ENCODE peak calls at places on chromosome 19, in eight cellular contexts. O is left cardiac atrium; B is stimulated activated CD4-positive, alpha-beta T cell treated with anti-CD3 and anti-CD28 coated beads, Interleukin-12 subunit alpha, Interleukin-12 subunit beta, amount 100 ng/mL, for 4 hours; W is A549; X is activated naive CD4-positive, alpha-beta T cell treated with anti-CD3 and anti-CD28 coated beads, Interleukin-2, amount 50 U/mL, for 72 hours; S is AG04449; U is fibroblast of lung; G is head of caudate nucleus. N is an unnamed sample.

GRCh38 chr19:35940839-35941238 is 4.7 kb downstream of the LRFN3 start:
- DNase-seq in O (no peak), B (no peak), W (no peak), X (no peak), S (no peak), U (no peak), G (no peak), N (no peak)

GRCh38 chr19:32676186-32676894 is 692 bp downstream of the RGS9BP start:
- DNase-seq in O (peak; percentile 27), B (peak; percentile 10), W (peak; percentile 43), X (no peak), S (no peak), U (no peak), G (peak; percentile 45), N (no peak)

GRCh38 chr19:43777163-43777700 is 3.5 kb downstream of the KCNN4 start:
- DNase-seq in O (no peak), B (no peak), W (peak; percentile 57), X (no peak), S (no peak), U (no peak), G (no peak), N (no peak)

GRCh38 chr19:18377026-18377425 is 8.9 kb upstream of the GDF15 start:
- DNase-seq in O (no peak), B (no peak), W (no peak), X (no peak), S (no peak), U (no peak), G (no peak), N (no peak)

GRCh38 chr19:1394252-1395193 is 6.8 kb downstream of the GAMT start:
- DNase-seq in O (no peak), B (no peak), W (no peak), X (no peak), S (no peak), U (no peak), G (no peak), N (no peak)

GRCh38 chr19:18503337-18503970 is 18.4 kb downstream of the ELL start:
- DNase-seq in O (no peak), B (no peak), W (no peak), X (no peak), S (no peak), U (no peak), G (no peak), N (no peak)

GRCh38 chr19:14979498-14980255 is at the start of gene SLC1A6:
- DNase-seq in O (no peak), B (no peak), W (no peak), X (no peak), S (no peak), U (no peak), G (peak; percentile 52), N (no peak)

GRCh38 chr19:35852029-35852780 is at the start of gene NPHS1:
- DNase-seq in O (no peak), B (no peak), W (no peak), X (no peak), S (no peak), U (no peak), G (no peak), N (no peak)

GRCh38 chr19:12448808-12449207 is 8.0 kb upstream of the ZNF443 start:
- DNase-seq in O (no peak), B (no peak), W (no peak), X (no peak), S (no peak), U (no peak), G (no peak), N (no peak)

GRCh38 chr19:11578342-11579142 is 1.1 kb upstream of the ACP5 start:
- DNase-seq in O (peak; percentile 59), B (peak; percentile 32), W (no peak), X (no peak), S (no peak), U (peak; percentile 9), G (peak; percentile 55), N (no peak)

GRCh38 chr19:54388803-54389144 is 24.0 kb upstream of the LAIR1 start:
- DNase-seq in O (no peak), B (no peak), W (no peak), X (no peak), S (no peak), U (no peak), G (no peak), N (no peak)

GRCh38 chr19:543912-544608 is at the start of gene GZMM:
- DNase-seq in O (no peak), B (peak; percentile 69), W (no peak), X (peak; percentile 77), S (no peak), U (no peak), G (no peak), N (no peak)

GRCh38 chr19:2195914-2196313 is 32.2 kb downstream of the DOT1L start:
- DNase-seq in O (no peak), B (no peak), W (no peak), X (no peak), S (no peak), U (no peak), G (no peak), N (no peak)

GRCh38 chr19:6677924-6678689 is 8.1 kb upstream of the TNFSF14 start:
- DNase-seq in O (no peak), B (peak; percentile 55), W (no peak), X (no peak), S (no peak), U (no peak), G (no peak), N (no peak)

GRCh38 chr19:56136362-56136761 is 4.7 kb upstream of the ZNF444 start:
- DNase-seq in O (no peak), B (no peak), W (no peak), X (no peak), S (no peak), U (no peak), G (no peak), N (no peak)

GRCh38 chr19:2246801-2247361 is 2.2 kb upstream of the AMH start:
- DNase-seq in O (peak; percentile 68), B (no peak), W (no peak), X (no peak), S (no peak), U (peak; percentile 57), G (no peak), N (no peak)

GRCh38 chr19:11410682-11411081 is 8.4 kb downstream of the RGL3 start:
- DNase-seq in O (no peak), B (no peak), W (no peak), X (no peak), S (no peak), U (no peak), G (no peak), N (no peak)

GRCh38 chr19:39137131-39137530 is 11.5 kb downstream of the PAK4 start:
- DNase-seq in O (no peak), B (no peak), W (no peak), X (no peak), S (no peak), U (no peak), G (no peak), N (no peak)

N was measured in suprapubic skin.